ENCODE peak calls at places on chromosomes 2 and 18, in six cellular contexts. E, G, F, K, C and L are unnamed samples.

GRCh38 chr2:161088658-161089350 is 71.4 kb upstream of the TANK start:
- DNase-seq in E (no peak), G (no peak), F (no peak), K (no peak), C (no peak), L (no peak)

GRCh38 chr2:196528486-196529223 is 110.9 kb upstream of the CCDC150 start:
- DNase-seq in E (no peak), G (no peak), F (no peak), K (peak), C (no peak), L (no peak)

GRCh38 chr2:27039426-27039825 is 6.7 kb downstream of the TMEM214 start:
- DNase-seq in E (no peak), G (no peak), F (no peak), K (no peak), C (no peak), L (no peak)

GRCh38 chr2:35374845-35375244 is 980.7 kb upstream of the CRIM1 start:
- DNase-seq in E (no peak), G (no peak), F (no peak), K (no peak), C (no peak), L (no peak)

GRCh38 chr2:190514676-190515075 is 19.8 kb downstream of the NEMP2 start:
- DNase-seq in E (no peak), G (no peak), F (no peak), K (no peak), C (no peak), L (no peak)

GRCh38 chr2:71220743-71221142 is 6.2 kb downstream of the PAIP2B start:
- DNase-seq in E (peak), G (no peak), F (no peak), K (no peak), C (no peak), L (peak)

GRCh38 chr2:78811955-78812610 is 213.4 kb upstream of the REG3G start:
- DNase-seq in E (no peak), G (no peak), F (no peak), K (no peak), C (no peak), L (no peak)

GRCh38 chr2:63345285-63345633 is 243.0 kb downstream of the WDPCP start:
- DNase-seq in E (no peak), G (no peak), F (no peak), K (no peak), C (no peak), L (no peak)

GRCh38 chr2:108403494-108403893 is 25.7 kb downstream of the SULT1C4 start:
- DNase-seq in E (peak), G (peak), F (no peak), K (no peak), C (no peak), L (peak)

GRCh38 chr2:120014231-120014990 is 1.5 kb downstream of the EPB41L5 start:
- DNase-seq in E (peak), G (peak), F (peak), K (no peak), C (no peak), L (peak)

GRCh38 chr2:1511455-1511854 is 98.2 kb downstream of the TPO start:
- DNase-seq in E (no peak), G (no peak), F (no peak), K (no peak), C (no peak), L (no peak)

GRCh38 chr18:79107886-79108285 is 38.7 kb downstream of the ATP9B start:
- DNase-seq in E (no peak), G (no peak), F (no peak), K (no peak), C (no peak), L (no peak)

GRCh38 chr2:128581849-128582244 is 263.2 kb upstream of the HS6ST1 start:
- DNase-seq in E (no peak), G (no peak), F (no peak), K (no peak), C (no peak), L (no peak)

GRCh38 chr2:21288299-21288698 is 164.5 kb downstream of the TDRD15 start:
- DNase-seq in E (no peak), G (no peak), F (no peak), K (no peak), C (no peak), L (no peak)

GRCh38 chr2:20411361-20411894 is 35.4 kb upstream of the RHOB start:
- DNase-seq in E (peak), G (peak), F (no peak), K (peak), C (peak), L (peak)

GRCh38 chr2:238023608-238024007 is 37.2 kb upstream of the SCLY start:
- DNase-seq in E (no peak), G (no peak), F (no peak), K (no peak), C (no peak), L (no peak)

GRCh38 chr2:84841577-84841976 is 39.3 kb downstream of the TRABD2A start:
- DNase-seq in E (no peak), G (no peak), F (no peak), K (no peak), C (no peak), L (no peak)

GRCh38 chr2:175631247-175631628 is 370.8 kb downstream of the LNPK start:
- DNase-seq in E (no peak), G (no peak), F (no peak), K (no peak), C (no peak), L (no peak)

GRCh38 chr2:65369980-65370379 is 62.4 kb downstream of the SPRED2 start:
- DNase-seq in E (no peak), G (no peak), F (no peak), K (no peak), C (no peak), L (no peak)

GRCh38 chr2:8548871-8549221 is 133.0 kb upstream of the ID2 start:
- DNase-seq in E (no peak), G (no peak), F (no peak), K (no peak), C (no peak), L (no peak)

GRCh38 chr18:59700535-59700967 is 3.3 kb upstream of the CCBE1 start:
- DNase-seq in E (no peak), G (no peak), F (no peak), K (no peak), C (no peak), L (no peak)

GRCh38 chr2:14779252-14779651 is 146.7 kb downstream of the LRATD1 start:
- DNase-seq in E (no peak), G (no peak), F (no peak), K (no peak), C (no peak), L (no peak)

GRCh38 chr2:181258761-181259160 is 198.4 kb upstream of the ITGA4 start:
- DNase-seq in E (peak), G (peak), F (no peak), K (no peak), C (peak), L (peak)

GRCh38 chr2:54041135-54041534 is 70.3 kb upstream of the PSME4 start:
- DNase-seq in E (no peak), G (no peak), F (no peak), K (no peak), C (no peak), L (no peak)

GRCh38 chr2:53632714-53633113 is 134.9 kb upstream of the CHAC2 start:
- DNase-seq in E (peak), G (no peak), F (peak), K (no peak), C (no peak), L (no peak)

GRCh38 chr2:231947694-231948093 is 13.8 kb upstream of the DIS3L2 start:
- DNase-seq in E (no peak), G (no peak), F (no peak), K (no peak), C (no peak), L (no peak)

GRCh38 chr2:124046332-124046731 is 21.2 kb downstream of the CNTNAP5 start:
- DNase-seq in E (no peak), G (no peak), F (no peak), K (no peak), C (no peak), L (no peak)

GRCh38 chr2:33709986-33710385 is 110.9 kb upstream of the FAM98A start:
- DNase-seq in E (no peak), G (no peak), F (no peak), K (no peak), C (no peak), L (no peak)

GRCh38 chr2:224222320-224222719 is 179.6 kb downstream of the FAM124B start:
- DNase-seq in E (peak), G (no peak), F (no peak), K (no peak), C (no peak), L (no peak)

GRCh38 chr2:46798998-46799698 is 116.5 kb downstream of the MCFD2 start:
- DNase-seq in E (no peak), G (no peak), F (no peak), K (no peak), C (no peak), L (no peak)

GRCh38 chr2:118386636-118387302 is 298.5 kb downstream of the INSIG2 start:
- DNase-seq in E (peak), G (no peak), F (no peak), K (no peak), C (no peak), L (no peak)